ENCODE peak calls at places on chromosome 9, in six cellular contexts. One of them, this sample, is unnamed.

GRCh38 chr9:130054820-130055219 is 1.1 kb downstream of the GPR107 start:
- DNase-seq in fibroblast of lung: no peak
- DNase-seq in fibroblast of villous mesenchyme: no peak
- DNase-seq in prostate gland: no peak
- DNase-seq in neural crest cell: no peak
- DNase-seq in bronchial epithelial cell: no peak
- DNase-seq in this sample: no peak

GRCh38 chr9:69577123-69577522 is 95.0 kb downstream of the APBA1 start:
- DNase-seq in fibroblast of villous mesenchyme: no peak
- DNase-seq in neural crest cell: no peak
- DNase-seq in fibroblast of lung: no peak
- DNase-seq in prostate gland: no peak
- DNase-seq in bronchial epithelial cell: peak
- DNase-seq in this sample: no peak

GRCh38 chr9:93119953-93120845 is 13.9 kb downstream of the NINJ1 start:
- DNase-seq in neural crest cell: no peak
- DNase-seq in bronchial epithelial cell: peak
- DNase-seq in prostate gland: peak
- DNase-seq in fibroblast of lung: peak
- DNase-seq in fibroblast of villous mesenchyme: peak
- DNase-seq in this sample: peak

GRCh38 chr9:136977223-136978072 is at the start of gene PTGDS:
- DNase-seq in prostate gland: no peak
- DNase-seq in fibroblast of villous mesenchyme: peak
- DNase-seq in bronchial epithelial cell: no peak
- DNase-seq in fibroblast of lung: peak
- DNase-seq in neural crest cell: no peak
- DNase-seq in this sample: no peak

GRCh38 chr9:133658442-133659431 is 22.6 kb downstream of the DBH start:
- DNase-seq in fibroblast of lung: peak
- DNase-seq in prostate gland: peak
- DNase-seq in fibroblast of villous mesenchyme: peak
- DNase-seq in bronchial epithelial cell: peak
- DNase-seq in neural crest cell: no peak
- DNase-seq in this sample: no peak

GRCh38 chr9:137064027-137064879 is 6.1 kb downstream of the SAPCD2 start:
- DNase-seq in bronchial epithelial cell: no peak
- DNase-seq in prostate gland: no peak
- DNase-seq in neural crest cell: peak
- DNase-seq in fibroblast of lung: peak
- DNase-seq in fibroblast of villous mesenchyme: no peak
- DNase-seq in this sample: no peak

GRCh38 chr9:83622814-83623633 is at the start of gene IDNK:
- DNase-seq in fibroblast of villous mesenchyme: peak
- DNase-seq in bronchial epithelial cell: peak
- DNase-seq in neural crest cell: peak
- DNase-seq in fibroblast of lung: peak
- DNase-seq in prostate gland: peak
- DNase-seq in this sample: no peak

GRCh38 chr9:99753436-99753835 is 68.2 kb upstream of the NR4A3 start:
- DNase-seq in fibroblast of lung: no peak
- DNase-seq in bronchial epithelial cell: peak
- DNase-seq in fibroblast of villous mesenchyme: no peak
- DNase-seq in neural crest cell: no peak
- DNase-seq in prostate gland: no peak
- DNase-seq in this sample: no peak

GRCh38 chr9:109258619-109259321 is 62.1 kb downstream of the EPB41L4B start:
- DNase-seq in fibroblast of villous mesenchyme: no peak
- DNase-seq in prostate gland: no peak
- DNase-seq in bronchial epithelial cell: no peak
- DNase-seq in fibroblast of lung: no peak
- DNase-seq in neural crest cell: no peak
- DNase-seq in this sample: no peak

GRCh38 chr9:89494199-89494598 is 3.7 kb downstream of the SEMA4D start:
- DNase-seq in fibroblast of villous mesenchyme: no peak
- DNase-seq in neural crest cell: no peak
- DNase-seq in prostate gland: no peak
- DNase-seq in bronchial epithelial cell: no peak
- DNase-seq in fibroblast of lung: no peak
- DNase-seq in this sample: no peak

GRCh38 chr9:26245072-26245471 is 566.8 kb upstream of the TUSC1 start:
- DNase-seq in bronchial epithelial cell: no peak
- DNase-seq in neural crest cell: no peak
- DNase-seq in prostate gland: no peak
- DNase-seq in fibroblast of villous mesenchyme: no peak
- DNase-seq in fibroblast of lung: no peak
- DNase-seq in this sample: no peak

GRCh38 chr9:99726758-99727157 is 94.9 kb upstream of the NR4A3 start:
- DNase-seq in neural crest cell: no peak
- DNase-seq in fibroblast of villous mesenchyme: no peak
- DNase-seq in bronchial epithelial cell: no peak
- DNase-seq in prostate gland: no peak
- DNase-seq in fibroblast of lung: no peak
- DNase-seq in this sample: no peak

GRCh38 chr9:120413121-120414048 is 166.6 kb downstream of the CDK5RAP2 start:
- DNase-seq in fibroblast of villous mesenchyme: no peak
- DNase-seq in neural crest cell: no peak
- DNase-seq in bronchial epithelial cell: peak
- DNase-seq in prostate gland: peak
- DNase-seq in fibroblast of lung: no peak
- DNase-seq in this sample: no peak

GRCh38 chr9:22986556-22986955 is 539.9 kb downstream of the DMRTA1 start:
- DNase-seq in fibroblast of villous mesenchyme: no peak
- DNase-seq in fibroblast of lung: no peak
- DNase-seq in neural crest cell: no peak
- DNase-seq in bronchial epithelial cell: no peak
- DNase-seq in prostate gland: no peak
- DNase-seq in this sample: no peak

GRCh38 chr9:134779640-134780039 is 101.0 kb upstream of the FCN2 start:
- DNase-seq in bronchial epithelial cell: no peak
- DNase-seq in fibroblast of villous mesenchyme: no peak
- DNase-seq in prostate gland: no peak
- DNase-seq in neural crest cell: no peak
- DNase-seq in fibroblast of lung: no peak
- DNase-seq in this sample: no peak

GRCh38 chr9:126298319-126298801 is 28.3 kb upstream of the MVB12B start:
- DNase-seq in fibroblast of villous mesenchyme: no peak
- DNase-seq in fibroblast of lung: no peak
- DNase-seq in bronchial epithelial cell: no peak
- DNase-seq in prostate gland: no peak
- DNase-seq in neural crest cell: no peak
- DNase-seq in this sample: no peak

GRCh38 chr9:70601000-70601929 is 186.8 kb upstream of the KLF9 start:
- DNase-seq in bronchial epithelial cell: peak
- DNase-seq in neural crest cell: no peak
- DNase-seq in fibroblast of villous mesenchyme: peak
- DNase-seq in fibroblast of lung: peak
- DNase-seq in prostate gland: peak
- DNase-seq in this sample: no peak

GRCh38 chr9:126276056-126276728 is 50.4 kb upstream of the MVB12B start:
- DNase-seq in fibroblast of lung: no peak
- DNase-seq in neural crest cell: no peak
- DNase-seq in fibroblast of villous mesenchyme: no peak
- DNase-seq in prostate gland: no peak
- DNase-seq in bronchial epithelial cell: no peak
- DNase-seq in this sample: no peak

GRCh38 chr9:136194540-136194939 is 10.4 kb downstream of the LHX3 start:
- DNase-seq in fibroblast of lung: no peak
- DNase-seq in fibroblast of villous mesenchyme: no peak
- DNase-seq in prostate gland: no peak
- DNase-seq in neural crest cell: no peak
- DNase-seq in bronchial epithelial cell: no peak
- DNase-seq in this sample: no peak

GRCh38 chr9:14372437-14373318 is 58.7 kb upstream of the NFIB start:
- DNase-seq in prostate gland: no peak
- DNase-seq in fibroblast of lung: peak
- DNase-seq in fibroblast of villous mesenchyme: peak
- DNase-seq in bronchial epithelial cell: peak
- DNase-seq in neural crest cell: no peak
- DNase-seq in this sample: no peak

GRCh38 chr9:109253241-109253636 is 67.6 kb downstream of the EPB41L4B start:
- DNase-seq in bronchial epithelial cell: no peak
- DNase-seq in neural crest cell: no peak
- DNase-seq in prostate gland: no peak
- DNase-seq in fibroblast of villous mesenchyme: no peak
- DNase-seq in fibroblast of lung: no peak
- DNase-seq in this sample: no peak

GRCh38 chr9:71663216-71663615 is 105.1 kb downstream of the CEMIP2 start:
- DNase-seq in fibroblast of lung: no peak
- DNase-seq in prostate gland: no peak
- DNase-seq in neural crest cell: no peak
- DNase-seq in bronchial epithelial cell: no peak
- DNase-seq in fibroblast of villous mesenchyme: peak
- DNase-seq in this sample: no peak

GRCh38 chr9:16002816-16003215 is 450.0 kb downstream of the CCDC171 start:
- DNase-seq in prostate gland: no peak
- DNase-seq in neural crest cell: no peak
- DNase-seq in bronchial epithelial cell: peak
- DNase-seq in fibroblast of lung: peak
- DNase-seq in fibroblast of villous mesenchyme: peak
- DNase-seq in this sample: no peak

GRCh38 chr9:95189230-95190098 is 128.0 kb downstream of the FANCC start:
- DNase-seq in fibroblast of lung: peak
- DNase-seq in neural crest cell: no peak
- DNase-seq in fibroblast of villous mesenchyme: peak
- DNase-seq in bronchial epithelial cell: no peak
- DNase-seq in prostate gland: no peak
- DNase-seq in this sample: no peak

GRCh38 chr9:100352201-100352726 is 478 bp downstream of the TEX10 start:
- DNase-seq in fibroblast of villous mesenchyme: peak
- DNase-seq in bronchial epithelial cell: peak
- DNase-seq in neural crest cell: no peak
- DNase-seq in prostate gland: peak
- DNase-seq in fibroblast of lung: peak
- DNase-seq in this sample: peak

GRCh38 chr9:85964949-85965348 is 24.0 kb downstream of the NAA35 start:
- DNase-seq in bronchial epithelial cell: no peak
- DNase-seq in prostate gland: no peak
- DNase-seq in fibroblast of villous mesenchyme: no peak
- DNase-seq in neural crest cell: no peak
- DNase-seq in fibroblast of lung: no peak
- DNase-seq in this sample: no peak

GRCh38 chr9:85969727-85970126 is 28.8 kb downstream of the NAA35 start:
- DNase-seq in bronchial epithelial cell: no peak
- DNase-seq in fibroblast of villous mesenchyme: no peak
- DNase-seq in neural crest cell: no peak
- DNase-seq in fibroblast of lung: no peak
- DNase-seq in prostate gland: no peak
- DNase-seq in this sample: no peak

GRCh38 chr9:85960688-85961093 is 19.7 kb downstream of the NAA35 start:
- DNase-seq in fibroblast of villous mesenchyme: peak
- DNase-seq in fibroblast of lung: peak
- DNase-seq in neural crest cell: no peak
- DNase-seq in bronchial epithelial cell: no peak
- DNase-seq in prostate gland: no peak
- DNase-seq in this sample: no peak

GRCh38 chr9:85959955-85960354 is 19.0 kb downstream of the NAA35 start:
- DNase-seq in neural crest cell: no peak
- DNase-seq in fibroblast of villous mesenchyme: peak
- DNase-seq in prostate gland: no peak
- DNase-seq in fibroblast of lung: no peak
- DNase-seq in bronchial epithelial cell: no peak
- DNase-seq in this sample: no peak

GRCh38 chr9:85964526-85964925 is 23.6 kb downstream of the NAA35 start:
- DNase-seq in neural crest cell: no peak
- DNase-seq in fibroblast of villous mesenchyme: peak
- DNase-seq in prostate gland: no peak
- DNase-seq in fibroblast of lung: no peak
- DNase-seq in bronchial epithelial cell: no peak
- DNase-seq in this sample: no peak
- TF ChIP-seq CTCF in neural crest cell: no peak
- TF ChIP-seq CTCF in fibroblast of villous mesenchyme: no peak
- TF ChIP-seq CTCF in prostate gland: no peak
- TF ChIP-seq CTCF in fibroblast of lung: no peak
- TF ChIP-seq CTCF in bronchial epithelial cell: no peak
- TF ChIP-seq CTCF in this sample: no peak

GRCh38 chr9:73118898-73119554 is 32.6 kb upstream of the ANXA1 start:
- DNase-seq in neural crest cell: no peak
- DNase-seq in fibroblast of villous mesenchyme: peak
- DNase-seq in bronchial epithelial cell: peak
- DNase-seq in fibroblast of lung: peak
- DNase-seq in prostate gland: no peak
- DNase-seq in this sample: no peak
- TF ChIP-seq CTCF in neural crest cell: no peak
- TF ChIP-seq CTCF in fibroblast of villous mesenchyme: no peak
- TF ChIP-seq CTCF in bronchial epithelial cell: no peak
- TF ChIP-seq CTCF in fibroblast of lung: no peak
- TF ChIP-seq CTCF in prostate gland: no peak
- TF ChIP-seq CTCF in this sample: no peak

GRCh38 chr9:33856247-33856646 is 39.3 kb downstream of the UBE2R2 start:
- DNase-seq in neural crest cell: no peak
- DNase-seq in fibroblast of villous mesenchyme: no peak
- DNase-seq in prostate gland: no peak
- DNase-seq in bronchial epithelial cell: no peak
- DNase-seq in fibroblast of lung: no peak
- DNase-seq in this sample: no peak

GRCh38 chr9:33858346-33858869 is 41.4 kb downstream of the UBE2R2 start:
- DNase-seq in prostate gland: no peak
- DNase-seq in fibroblast of lung: peak
- DNase-seq in bronchial epithelial cell: peak
- DNase-seq in neural crest cell: no peak
- DNase-seq in fibroblast of villous mesenchyme: peak
- DNase-seq in this sample: no peak

GRCh38 chr9:33861917-33862453 is 45.0 kb downstream of the UBE2R2 start:
- DNase-seq in neural crest cell: no peak
- DNase-seq in fibroblast of villous mesenchyme: no peak
- DNase-seq in fibroblast of lung: no peak
- DNase-seq in bronchial epithelial cell: no peak
- DNase-seq in prostate gland: no peak
- DNase-seq in this sample: no peak

DNA sequence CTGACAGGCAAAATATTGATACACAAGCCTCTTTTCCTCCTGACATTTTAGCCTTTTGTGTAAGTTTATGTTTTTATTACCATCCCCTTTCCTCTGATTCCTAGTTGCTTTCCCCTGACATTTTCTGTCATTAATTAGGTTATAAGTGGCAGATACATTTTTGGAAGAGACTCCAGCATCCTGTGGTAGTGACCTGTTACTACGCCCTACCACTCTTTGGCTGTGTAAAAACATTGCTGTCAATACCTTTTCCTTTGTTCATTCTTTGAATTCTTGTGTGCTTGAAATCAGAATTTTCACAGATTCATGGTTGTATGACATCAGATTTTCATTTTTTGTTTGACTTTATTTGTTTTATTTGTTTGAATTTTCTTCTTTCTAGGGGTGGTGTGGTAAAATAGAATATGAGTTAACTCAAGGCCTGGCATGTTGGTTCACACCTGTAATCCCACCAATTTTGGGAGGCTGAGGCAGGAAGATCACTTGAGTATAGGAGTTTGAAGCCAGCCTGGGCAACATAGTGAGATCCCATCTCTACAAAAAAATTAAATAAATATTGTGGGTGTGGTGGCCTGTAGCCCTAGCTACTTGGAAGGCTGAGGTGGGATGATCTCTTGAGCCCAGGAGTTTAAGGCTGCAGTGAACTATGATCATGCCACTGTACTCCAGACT is 43.4 kb downstream of the UBE2R2 start:
- DNase-seq in fibroblast of villous mesenchyme: no peak
- DNase-seq in neural crest cell: no peak
- DNase-seq in bronchial epithelial cell: no peak
- DNase-seq in prostate gland: no peak
- DNase-seq in fibroblast of lung: no peak
- DNase-seq in this sample: no peak
- TF ChIP-seq CTCF in fibroblast of villous mesenchyme: peak
- TF ChIP-seq CTCF in neural crest cell: peak
- TF ChIP-seq CTCF in bronchial epithelial cell: no peak
- TF ChIP-seq CTCF in prostate gland: no peak
- TF ChIP-seq CTCF in fibroblast of lung: peak
- TF ChIP-seq CTCF in this sample: peak

GRCh38 chr9:37119907-37120839 is at the start of gene ZCCHC7:
- DNase-seq in prostate gland: peak
- DNase-seq in neural crest cell: peak
- DNase-seq in bronchial epithelial cell: peak
- DNase-seq in fibroblast of lung: peak
- DNase-seq in fibroblast of villous mesenchyme: peak
- DNase-seq in this sample: peak
- TF ChIP-seq CTCF in prostate gland: no peak
- TF ChIP-seq CTCF in neural crest cell: no peak
- TF ChIP-seq CTCF in bronchial epithelial cell: no peak
- TF ChIP-seq CTCF in fibroblast of lung: no peak
- TF ChIP-seq CTCF in fibroblast of villous mesenchyme: no peak
- TF ChIP-seq CTCF in this sample: no peak

This sample was measured in CD14-positive monocyte.